ENCODE peak calls at places on chromosome 18, in six cellular contexts. P, Y, N, T, S and K are unnamed samples.

GRCh38 chr18:26546875-26547301 is 1.5 kb downstream of the KCTD1 start:
- DNase-seq in T (no peak), P (no peak), S (no peak), N (no peak), Y (peak), K (no peak)

GRCh38 chr18:12776821-12777471 is 74.1 kb downstream of the PSMG2 start:
- DNase-seq in Y (no peak), N (no peak), S (no peak), P (no peak), T (no peak), K (no peak)

GRCh38 chr18:65257157-65257556 is 493.7 kb upstream of the CDH7 start:
- DNase-seq in N (no peak), Y (no peak), T (no peak), S (no peak), P (no peak), K (no peak)

GRCh38 chr18:49640741-49641140 is 78.9 kb downstream of the LIPG start:
- DNase-seq in T (no peak), S (no peak), N (no peak), Y (no peak), P (no peak), K (no peak)

GRCh38 chr18:49024408-49024807 is 73.6 kb upstream of the SMAD7 start:
- DNase-seq in P (no peak), N (no peak), S (no peak), T (no peak), Y (no peak), K (no peak)

GRCh38 chr18:58694720-58695468 is 23.6 kb downstream of the MALT1 start:
- DNase-seq in S (no peak), N (no peak), P (no peak), Y (no peak), T (no peak), K (no peak)

GRCh38 chr18:3261393-3262233 is at the start of gene MYL12B:
- DNase-seq in N (no peak), S (peak), Y (peak), T (peak), P (peak), K (no peak)

GRCh38 chr18:60389314-60389713 is 16.7 kb upstream of the MC4R start:
- DNase-seq in Y (no peak), N (no peak), P (no peak), S (no peak), T (no peak), K (no peak)

GRCh38 chr18:10194592-10194991 is 259.8 kb upstream of the APCDD1 start:
- DNase-seq in P (no peak), Y (no peak), S (no peak), T (no peak), N (no peak), K (no peak)

GRCh38 chr18:3879836-3880120 is 429.8 kb downstream of the TGIF1 start:
- DNase-seq in T (no peak), Y (no peak), P (no peak), N (no peak), S (no peak), K (no peak)

GRCh38 chr18:55328301-55328700 is 259.7 kb downstream of the TCF4 start:
- DNase-seq in T (no peak), S (no peak), Y (no peak), N (no peak), P (no peak), K (no peak)

GRCh38 chr18:13452851-13453524 is 234.4 kb downstream of the LDLRAD4 start:
- DNase-seq in P (no peak), S (no peak), N (no peak), Y (no peak), T (no peak), K (no peak)

GRCh38 chr18:14958701-14959100 is 210.7 kb downstream of the ANKRD30B start:
- DNase-seq in S (no peak), Y (no peak), T (no peak), P (no peak), N (no peak), K (no peak)

GRCh38 chr18:68604256-68604655 is 110.7 kb downstream of the TMX3 start:
- DNase-seq in N (no peak), S (no peak), P (no peak), Y (no peak), T (no peak), K (peak)

GRCh38 chr18:79402977-79403722 is 7.4 kb downstream of the NFATC1 start:
- DNase-seq in Y (peak), T (no peak), P (no peak), N (no peak), S (no peak), K (no peak)

GRCh38 chr18:63119647-63120046 is 199.9 kb downstream of the BCL2 start:
- DNase-seq in Y (no peak), N (no peak), P (no peak), T (peak), S (no peak), K (peak)

GRCh38 chr18:38450876-38451275 is 885.3 kb upstream of the CELF4 start:
- DNase-seq in N (no peak), S (no peak), T (no peak), Y (no peak), P (no peak), K (no peak)

GRCh38 chr18:57422313-57422872 is 12.8 kb upstream of the ONECUT2 start:
- DNase-seq in P (no peak), N (no peak), T (no peak), Y (no peak), S (no peak), K (no peak)

GRCh38 chr18:24831871-24832665 is 371.6 kb downstream of the HRH4 start:
- DNase-seq in T (no peak), Y (peak), N (no peak), S (no peak), P (no peak), K (no peak)

GRCh38 chr18:10526211-10526949 is 553 bp downstream of the NAPG start:
- DNase-seq in N (no peak), S (peak), P (peak), Y (peak), T (peak), K (no peak)

GRCh38 chr18:57231846-57232245 is 85.0 kb downstream of the BOD1L2 start:
- DNase-seq in N (no peak), P (no peak), S (no peak), Y (no peak), T (no peak), K (no peak)

GRCh38 chr18:76993573-76993972 is 139.0 kb downstream of the MBP start:
- DNase-seq in T (no peak), P (no peak), S (no peak), Y (no peak), N (no peak), K (no peak)

GRCh38 chr18:47050468-47050867 is 15.0 kb upstream of the ELOA2 start:
- DNase-seq in Y (no peak), S (no peak), T (no peak), P (no peak), N (no peak), K (peak)